ENCODE peak calls at places on chromosomes 3 and 15, in five cellular contexts. X is NCI-H1092 treated with DMSO at 0.1 percent for 48 hours, Z is GM04503, O is neural progenitor cell, F is DMS 273 treated with DMSO at 0.1 percent for 48 hours. R is an unnamed sample.

GRCh38 chr3:47117803-47118364 is 46.0 kb downstream of the SETD2 start:
- DNase-seq in X (no peak), O (no peak), Z (no peak), F (no peak), R (no peak)

GRCh38 chr3:16103472-16103871 is 71.0 kb upstream of the GALNT15 start:
- DNase-seq in Z (peak), F (no peak), X (no peak), O (no peak), R (no peak)

GRCh38 chr3:46926871-46927717 is 49.5 kb downstream of the CCDC12 start:
- DNase-seq in X (no peak), Z (no peak), F (no peak), O (no peak), R (no peak)

GRCh38 chr3:189529468-189529867 is 101.7 kb upstream of the TP63 start:
- DNase-seq in F (no peak), O (no peak), Z (no peak), X (no peak), R (no peak)

GRCh38 chr3:42839616-42840015 is 30.4 kb downstream of the ACKR2 start:
- DNase-seq in Z (no peak), F (peak), X (peak), O (peak), R (peak)

GRCh38 chr15:50675524-50676144 is 11.0 kb downstream of the TRPM7 start:
- DNase-seq in X (no peak), F (no peak), Z (peak), O (no peak), R (no peak)

GRCh38 chr15:99466701-99467337 is 99.0 kb upstream of the MEF2A start:
- DNase-seq in O (no peak), Z (no peak), F (no peak), X (no peak), R (no peak)

GRCh38 chr3:108001457-108001856 is 89.4 kb downstream of the CD47 start:
- DNase-seq in F (no peak), O (no peak), X (no peak), Z (no peak), R (no peak)

GRCh38 chr3:30693470-30694120 is 87.2 kb downstream of the TGFBR2 start:
- DNase-seq in X (peak), Z (no peak), O (peak), F (peak), R (peak)

GRCh38 chr3:13616359-13616758 is 67.4 kb downstream of the FBLN2 start:
- DNase-seq in O (no peak), F (no peak), X (no peak), Z (no peak), R (no peak)

GRCh38 chr3:151768393-151768930 is 34.7 kb downstream of the AADACL2 start:
- DNase-seq in X (no peak), O (no peak), Z (no peak), F (no peak), R (no peak)

R was measured in NCI-H1694 treated with DMSO at 0.1 percent for 48 hours.